ENCODE peak calls at places on chromosomes 11 and 22, in four cellular contexts. K, V, H and Q are unnamed samples.

GRCh38 chr11:20762112-20762511 is 92.7 kb downstream of the NELL1 start:
- DNase-seq in V (no peak), K (no peak), H (no peak), Q (no peak)

GRCh38 chr11:108693852-108694251 is 29.0 kb downstream of the DDX10 start:
- DNase-seq in H (no peak), V (no peak), K (no peak), Q (no peak)

GRCh38 chr11:44112083-44112865 is 16.8 kb downstream of the EXT2 start:
- DNase-seq in H (no peak), V (no peak), K (peak), Q (no peak)

GRCh38 chr22:20514658-20515406 is 7.4 kb downstream of the MED15 start:
- DNase-seq in H (no peak), V (no peak), K (peak), Q (no peak)

GRCh38 chr11:130622126-130622525 is 173.7 kb downstream of the ADAMTS15 start:
- DNase-seq in H (no peak), K (no peak), V (no peak), Q (no peak)

GRCh38 chr22:43993072-43993760 is 30.9 kb upstream of the PARVB start:
- DNase-seq in H (no peak), V (peak), K (peak), Q (peak)

GRCh38 chr11:3123761-3124733 is 41.1 kb downstream of the OSBPL5 start:
- DNase-seq in H (peak), K (peak), V (peak), Q (peak)

GRCh38 chr22:42168476-42168875 is 37.9 kb upstream of the CYP2D6 start:
- DNase-seq in H (no peak), V (no peak), K (no peak), Q (no peak)

GRCh38 chr22:30251661-30252226 is 5.2 kb upstream of the LIF start:
- DNase-seq in K (no peak), H (no peak), V (no peak), Q (no peak)

GRCh38 chr11:64755681-64756361 is 4.0 kb downstream of the PYGM start:
- DNase-seq in K (peak), V (no peak), H (no peak), Q (no peak)

GRCh38 chr22:48181168-48181955 is 1418.9 kb downstream of the TBC1D22A start:
- DNase-seq in K (no peak), H (no peak), V (no peak), Q (no peak)

GRCh38 chr11:118783724-118784495 is 7.1 kb downstream of the DDX6 start:
- DNase-seq in V (no peak), H (no peak), K (no peak), Q (no peak)

GRCh38 chr11:103624708-103625623 is 411.5 kb upstream of the DDI1 start:
- DNase-seq in V (peak), H (no peak), K (no peak), Q (no peak)

GRCh38 chr11:1459739-1460395 is 26.7 kb downstream of the MOB2 start:
- DNase-seq in H (no peak), V (no peak), K (no peak), Q (no peak)
- H3K27ac ChIP-seq in H (peak), V (no peak), K (peak), Q (no peak)

GRCh38 chr11:110100476-110101240 is 7.5 kb downstream of the ZC3H12C start:
- DNase-seq in H (no peak), V (no peak), K (no peak), Q (no peak)
- TF ChIP-seq POLR2A in H (no peak), V (no peak), K (no peak), Q (no peak)

DNA sequence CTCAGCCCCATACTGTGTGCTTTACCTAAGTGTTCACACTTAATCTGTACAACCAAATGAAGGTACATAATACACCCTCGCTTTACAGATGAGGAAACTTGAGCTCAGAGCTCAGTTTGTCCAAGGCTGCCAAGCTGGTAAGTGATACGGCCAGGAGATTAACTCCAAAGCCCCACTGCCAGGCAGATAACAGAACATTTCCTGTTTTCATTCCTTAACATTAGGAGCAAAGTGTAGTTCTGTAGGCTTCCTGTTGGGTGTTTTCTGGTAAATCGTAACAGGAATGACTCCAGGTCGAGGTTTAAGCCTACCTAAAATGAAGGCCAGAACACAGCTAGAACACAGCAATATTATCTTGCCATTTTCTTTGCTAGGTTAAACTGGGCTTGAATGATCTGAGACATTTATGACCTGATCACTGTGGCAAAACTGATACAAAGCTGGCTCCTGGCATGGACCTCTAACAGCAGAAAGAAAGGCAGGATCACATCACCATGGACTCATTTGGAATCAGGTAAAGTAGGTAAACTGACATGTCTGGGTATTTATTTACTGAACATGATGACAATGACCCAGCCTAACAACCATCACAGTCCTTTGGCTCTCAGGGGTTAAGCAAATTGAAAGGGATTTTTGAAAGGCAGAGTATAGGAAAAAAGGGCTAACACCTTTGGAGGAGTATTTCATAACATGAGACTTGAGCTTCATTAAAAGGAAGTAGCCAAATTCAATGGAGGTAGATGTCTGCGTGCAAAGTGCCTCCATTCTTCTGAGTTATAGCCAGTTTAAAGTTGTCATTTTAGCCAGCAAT is 3.9 kb upstream of the NUP50 start:
- DNase-seq in V (peak), H (no peak), K (peak), Q (no peak)
- H3K27ac ChIP-seq in V (peak), H (peak), K (peak), Q (peak)

DNA sequence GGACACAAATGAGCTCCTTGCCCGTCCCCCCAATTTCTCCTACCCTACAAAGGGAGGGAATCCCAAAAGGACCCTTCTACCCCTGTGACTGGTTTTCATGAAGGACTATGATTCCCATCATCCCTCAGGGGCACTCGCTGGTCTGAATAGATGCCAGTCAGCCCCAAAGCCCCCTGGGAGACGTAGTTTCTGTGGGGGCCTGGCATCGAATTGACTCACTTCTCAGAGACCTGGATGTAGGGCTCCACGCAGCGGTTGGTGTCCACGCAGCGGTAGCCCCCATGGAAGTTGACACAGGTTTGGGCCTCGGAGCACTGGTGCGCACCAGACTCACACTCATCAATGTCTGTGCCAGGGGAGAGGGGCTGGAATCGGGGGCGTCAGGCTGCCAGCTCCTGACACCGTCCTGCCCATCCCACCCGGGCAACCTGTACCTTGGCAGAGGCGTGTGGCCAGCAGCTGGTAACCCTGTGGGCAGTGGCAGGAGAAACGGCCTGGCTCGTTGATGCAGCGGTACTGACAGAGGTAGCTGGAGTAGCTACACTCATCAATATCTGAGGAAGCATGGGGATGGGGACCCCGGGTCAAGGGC is 4.4 kb downstream of the EFEMP2 start:
- DNase-seq in V (no peak), H (no peak), K (no peak), Q (no peak)
- TF ChIP-seq POLR2A in V (no peak), H (no peak), K (no peak), Q (no peak)

GRCh38 chr11:93589347-93589746 is 46.2 kb upstream of the SMCO4 start:
- DNase-seq in K (no peak), V (no peak), H (no peak), Q (no peak)

GRCh38 chr11:93583490-93583889 is 40.3 kb upstream of the SMCO4 start:
- DNase-seq in H (no peak), K (no peak), V (no peak), Q (no peak)

GRCh38 chr11:93585758-93586157 is 42.6 kb upstream of the SMCO4 start:
- DNase-seq in V (peak), H (no peak), K (peak), Q (peak)

GRCh38 chr11:93591247-93591898 is 48.2 kb upstream of the SMCO4 start:
- DNase-seq in H (no peak), V (no peak), K (no peak), Q (no peak)

DNA sequence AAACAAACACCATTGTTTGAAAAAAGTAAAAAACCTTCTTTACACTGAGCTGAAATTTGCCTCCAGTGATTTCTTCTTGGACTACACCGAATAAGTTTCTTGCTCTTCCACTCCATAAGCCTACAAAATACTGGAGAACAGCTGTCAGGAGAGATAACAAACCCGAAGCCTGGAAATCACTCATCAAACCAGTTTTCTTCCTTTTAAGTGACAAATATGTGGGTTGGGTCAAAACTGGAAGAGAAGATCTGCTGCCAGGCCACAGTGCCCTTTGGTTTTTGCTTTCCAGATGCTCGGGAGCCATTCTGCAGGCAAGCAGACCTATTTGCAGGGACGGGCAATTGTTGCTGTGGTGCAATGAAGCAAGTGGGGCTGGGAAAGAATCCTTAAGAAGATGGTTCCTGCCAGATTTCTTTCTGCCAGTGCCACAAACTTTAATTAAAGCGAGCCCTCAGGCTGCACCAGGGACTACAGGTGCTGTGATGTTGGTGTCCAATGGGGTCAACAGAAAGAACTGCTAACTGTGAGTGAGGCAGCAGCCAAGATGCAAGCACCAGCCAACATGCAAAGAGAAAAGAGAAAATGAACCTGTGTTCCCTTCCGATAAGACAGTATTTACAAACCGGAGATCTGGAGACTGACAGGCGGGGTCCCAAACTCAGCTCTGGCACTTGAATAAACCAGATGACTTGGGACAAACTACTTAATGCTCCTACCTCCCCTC is 44.8 kb upstream of the SMCO4 start:
- DNase-seq in H (no peak), K (no peak), V (no peak), Q (no peak)
- H3K27ac ChIP-seq in H (no peak), K (no peak), V (no peak), Q (no peak)